ENCODE peak calls at places on chromosomes 1 and 21, in seven cellular contexts. Y is PC-9, Z is keratinocyte, Q is upper lobe of left lung, K is A549, I is heart left ventricle, N is H9. C is an unnamed sample. For H3K4me1, the result is how much of the 10 kb centered on the place peaks cover.

GRCh38 chr1:163170975-163171676 is 31.6 kb downstream of the RGS5 start:
- DNase-seq in Y (no peak), Z (no peak), Q (no peak), K (peak), I (no peak), N (no peak), C (no peak)

GRCh38 chr21:37671381-37671780 is 244.9 kb downstream of the KCNJ6 start:
- DNase-seq in Y (peak), Z (no peak), Q (no peak), K (no peak), I (no peak), N (no peak), C (no peak)

GRCh38 chr1:223234164-223234501 is 91.1 kb upstream of the TLR5 start:
- DNase-seq in Y (no peak), Z (no peak), Q (no peak), K (no peak), I (no peak), N (no peak), C (no peak)

GRCh38 chr1:232130815-232131474 is 499.0 kb downstream of the SIPA1L2 start:
- DNase-seq in Y (no peak), Z (peak), Q (no peak), K (no peak), I (no peak), N (no peak), C (no peak)

GRCh38 chr1:153526132-153526543 is 9.7 kb downstream of the S100A6 start:
- DNase-seq in Y (no peak), Z (peak), Q (no peak), K (no peak), I (no peak), N (no peak), C (no peak)

GRCh38 chr1:41347276-41347675 is 14.0 kb upstream of the FOXO6 start:
- DNase-seq in Y (peak), Z (no peak), Q (no peak), K (no peak), I (no peak), N (no peak), C (no peak)

GRCh38 chr1:110207831-110208230 is 2.3 kb upstream of the KCNC4 start:
- DNase-seq in Y (peak), Z (no peak), Q (no peak), K (peak), I (peak), N (peak), C (peak)

GRCh38 chr1:65965112-65965511 is 172.4 kb downstream of the PDE4B start:
- DNase-seq in Y (no peak), Z (no peak), Q (no peak), K (no peak), I (no peak), N (no peak), C (no peak)

GRCh38 chr1:43507296-43508295 is 23.1 kb upstream of the PTPRF start:
- DNase-seq in Y (no peak), Z (no peak), Q (no peak), K (no peak), I (no peak), N (no peak), C (no peak)

GRCh38 chr1:55869050-55869449 is 653.9 kb upstream of the USP24 start:
- DNase-seq in Y (peak), Z (no peak), Q (no peak), K (no peak), I (peak), N (no peak), C (peak)

GRCh38 chr1:9326596-9326995 is 33.9 kb downstream of the SPSB1 start:
- DNase-seq in Y (no peak), Z (no peak), Q (no peak), K (no peak), I (no peak), N (no peak), C (no peak)

GRCh38 chr21:46021398-46021797 is 39.8 kb downstream of the COL6A1 start:
- DNase-seq in Y (no peak), Z (no peak), Q (no peak), K (no peak), I (no peak), N (no peak), C (no peak)

GRCh38 chr1:86860020-86860419 is 53.9 kb downstream of the SELENOF start:
- DNase-seq in Y (no peak), Z (no peak), Q (no peak), K (no peak), I (no peak), N (no peak), C (no peak)

GRCh38 chr1:12052008-12052573 is 11.0 kb upstream of the TNFRSF8 start:
- DNase-seq in Y (peak), Z (peak), Q (no peak), K (peak), I (peak), N (peak), C (peak)

GRCh38 chr1:81113688-81114087 is 687.0 kb upstream of the ADGRL2 start:
- DNase-seq in Y (no peak), Z (no peak), Q (no peak), K (no peak), I (no peak), N (no peak), C (no peak)

GRCh38 chr1:41006942-41007865 is 14.3 kb downstream of the SLFNL1 start:
- DNase-seq in Y (no peak), Z (peak), Q (no peak), K (no peak), I (no peak), N (no peak), C (no peak)

GRCh38 chr1:78408830-78409229 is 81.9 kb upstream of the PTGFR start:
- DNase-seq in Y (no peak), Z (no peak), Q (no peak), K (no peak), I (no peak), N (no peak), C (no peak)

GRCh38 chr1:44693159-44693558 is 18.6 kb downstream of the ARMH1 start:
- DNase-seq in Y (no peak), Z (no peak), Q (no peak), K (no peak), I (no peak), N (no peak), C (no peak)

GRCh38 chr1:164813781-164814180 is 254.8 kb downstream of the PBX1 start:
- DNase-seq in Y (no peak), Z (no peak), Q (no peak), K (no peak), I (no peak), N (no peak), C (no peak)

GRCh38 chr21:35206141-35207125 is 157.3 kb upstream of the RUNX1 start:
- DNase-seq in Y (peak), Z (peak), Q (peak), K (no peak), I (no peak), N (peak), C (no peak)

GRCh38 chr1:205430631-205431305 is 8.9 kb upstream of the LEMD1 start:
- DNase-seq in Y (peak), Z (no peak), Q (peak), K (peak), I (peak), N (peak), C (peak)

GRCh38 chr1:1305300-1306069 is 2.2 kb downstream of the ACAP3 start:
- DNase-seq in Y (peak), Z (no peak), Q (peak), K (no peak), I (peak), N (peak), C (peak)

GRCh38 chr1:47757226-47757975 is 239.8 kb downstream of the TRABD2B start:
- DNase-seq in Y (no peak), Z (no peak), Q (no peak), K (no peak), I (no peak), N (peak), C (no peak)

GRCh38 chr1:158071106-158071505 is 77.7 kb downstream of the KIRREL1 start:
- DNase-seq in Y (no peak), Z (no peak), Q (no peak), K (no peak), I (no peak), N (no peak), C (no peak)

GRCh38 chr1:28578696-28579218 is 13.3 kb upstream of the RAB42 start:
- DNase-seq in Y (no peak), Z (no peak), Q (no peak), K (no peak), I (no peak), N (no peak), C (no peak)

GRCh38 chr21:35145626-35146236 is 96.6 kb upstream of the RUNX1 start:
- DNase-seq in Y (no peak), Z (no peak), Q (no peak), K (no peak), I (peak), N (no peak), C (peak)

GRCh38 chr21:45996311-45997204 is 15.0 kb downstream of the COL6A1 start:
- DNase-seq in Y (no peak), Z (no peak), Q (peak), K (no peak), I (no peak), N (no peak), C (no peak)

GRCh38 chr1:172359531-172359991 is 60.9 kb upstream of the C1orf105 start:
- DNase-seq in Y (no peak), Z (no peak), Q (no peak), K (no peak), I (no peak), N (no peak), C (no peak)

GRCh38 chr1:2208309-2209239 is 14.0 kb upstream of the FAAP20 start:
- DNase-seq in Y (peak), Z (no peak), Q (peak), K (peak), I (peak), N (no peak), C (peak)

GRCh38 chr1:147515046-147515869 is 26.0 kb upstream of the BCL9 start:
- DNase-seq in Y (peak), Z (no peak), Q (no peak), K (no peak), I (no peak), N (peak), C (no peak)

GRCh38 chr1:91555821-91556531 is 55.3 kb downstream of the CDC7 start:
- DNase-seq in Y (no peak), Z (no peak), Q (no peak), K (no peak), I (no peak), N (no peak), C (no peak)

GRCh38 chr1:200628223-200628868 is 7.8 kb upstream of the KIF14 start:
- DNase-seq in Y (no peak), Z (no peak), Q (no peak), K (no peak), I (no peak), N (no peak), C (no peak)

GRCh38 chr1:24216254-24216653 is 29.2 kb upstream of the IFNLR1 start:
- DNase-seq in Y (peak), Z (no peak), Q (no peak), K (no peak), I (no peak), N (no peak), C (no peak)

GRCh38 chr1:237166031-237166430 is 124.0 kb downstream of the RYR2 start:
- DNase-seq in Y (no peak), Z (no peak), Q (no peak), K (no peak), I (no peak), N (no peak), C (no peak)

GRCh38 chr1:38138498-38139233 is 92.1 kb upstream of the POU3F1 start:
- DNase-seq in Y (peak), Z (peak), Q (peak), K (peak), I (peak), N (no peak), C (peak)

GRCh38 chr1:48878191-48878940 is 101.7 kb upstream of the BEND5 start:
- DNase-seq in Y (peak), Z (peak), Q (no peak), K (peak), I (no peak), N (no peak), C (no peak)

GRCh38 chr1:225834417-225835329 is 24.7 kb downstream of the EPHX1 start:
- DNase-seq in Y (no peak), Z (no peak), Q (no peak), K (no peak), I (peak), N (no peak), C (peak)

GRCh38 chr1:62309906-62310305 is 9.3 kb downstream of the KANK4 start:
- DNase-seq in Y (no peak), Z (no peak), Q (no peak), K (no peak), I (no peak), N (no peak), C (no peak)

DNA sequence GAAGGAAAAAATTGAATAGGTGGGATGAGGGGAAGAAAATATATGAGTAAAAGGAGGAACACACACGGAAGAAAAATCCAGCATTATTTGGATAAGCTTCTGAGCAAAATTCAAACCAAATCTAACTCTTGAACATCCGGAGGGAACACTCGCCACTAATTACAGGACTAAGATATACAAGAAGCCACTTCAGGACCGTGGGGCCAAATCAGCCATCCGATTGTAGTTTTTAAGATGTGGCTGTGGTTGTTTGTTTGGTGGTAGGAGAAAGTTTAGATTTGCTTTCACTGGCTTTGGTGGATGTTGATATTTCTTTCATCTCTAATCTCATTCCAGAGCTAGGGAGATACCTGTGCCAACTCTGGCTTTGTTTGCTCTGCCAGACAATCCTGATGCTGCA is 43.7 kb upstream of the ADAMTS1 start:
- DNase-seq in Y (no peak), Z (no peak), Q (no peak), K (no peak), I (no peak), N (no peak), C (no peak)
- H3K4me1 ChIP-seq in Y (under half), Z (under half), Q (under half), K (under half), I (under half), N (under half), C (under half)

DNA sequence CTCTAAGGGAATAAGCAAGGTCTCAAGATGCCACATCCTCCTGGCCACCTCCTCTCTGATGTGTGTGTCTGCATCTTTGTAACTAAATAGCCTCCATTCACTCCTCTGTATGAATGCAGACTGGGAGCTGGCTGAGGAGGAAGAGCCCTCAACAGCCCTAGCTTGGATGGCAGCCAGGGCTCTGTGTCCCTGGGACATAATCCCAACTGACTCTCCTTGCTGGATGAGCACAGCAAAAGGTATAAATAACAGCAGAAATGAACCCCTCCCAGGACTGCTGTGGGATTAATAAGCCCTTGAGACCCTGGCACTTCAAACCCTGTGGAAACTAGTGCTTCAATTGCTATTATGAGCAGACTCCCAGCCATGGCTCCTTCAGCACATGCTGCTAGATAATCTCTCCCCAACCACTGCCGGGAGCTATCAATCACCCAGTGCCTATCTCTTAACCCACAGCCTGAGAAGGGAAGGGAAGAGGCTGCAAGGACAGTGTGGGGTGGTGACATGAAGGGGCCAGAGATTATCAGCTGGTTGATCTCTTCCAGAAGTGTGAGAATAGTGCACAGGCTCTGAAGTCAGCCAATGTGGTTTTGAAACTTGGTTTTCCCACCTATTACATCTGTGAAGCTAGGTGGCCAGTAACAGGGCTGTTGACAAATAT is 152.2 kb downstream of the TNR start:
- DNase-seq in Y (no peak), Z (no peak), Q (no peak), K (no peak), I (no peak), N (no peak), C (no peak)
- TF ChIP-seq CTCF in Y (no peak), Z (no peak), Q (no peak), K (no peak), I (no peak), N (no peak), C (no peak)

DNA sequence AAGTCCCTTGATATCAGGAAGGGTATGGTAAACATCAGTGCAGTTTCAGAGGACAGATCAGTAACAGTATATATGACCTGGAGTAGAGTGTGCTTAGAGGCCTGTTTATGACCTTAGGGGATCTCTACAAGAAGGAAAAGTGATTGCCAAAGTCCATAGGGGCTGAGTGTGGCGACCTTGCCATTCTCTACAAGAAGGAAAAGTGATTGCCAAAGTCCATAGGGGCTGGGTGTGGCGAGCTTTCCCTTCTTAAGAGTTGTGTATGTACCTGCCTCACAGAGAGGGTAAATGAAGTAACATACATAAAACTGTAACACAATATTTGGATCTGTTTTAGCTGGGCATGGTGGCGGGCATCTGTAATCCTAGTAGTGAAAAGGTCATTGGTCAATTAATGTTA is 28.4 kb upstream of the AXDND1 start:
- DNase-seq in Y (no peak), Z (no peak), Q (no peak), K (no peak), I (no peak), N (no peak), C (no peak)
- H3K27ac ChIP-seq in Y (no peak), Z (no peak), Q (no peak), K (no peak), I (no peak), N (no peak), C (no peak)

GRCh38 chr1:33367488-33368405 is 46.8 kb upstream of the A3GALT2 start:
- DNase-seq in Y (peak), Z (no peak), Q (peak), K (peak), I (peak), N (peak), C (peak)

GRCh38 chr1:33369764-33370163 is 48.9 kb upstream of the A3GALT2 start:
- DNase-seq in Y (no peak), Z (no peak), Q (no peak), K (no peak), I (no peak), N (no peak), C (no peak)

GRCh38 chr1:33368431-33368830 is 47.5 kb upstream of the A3GALT2 start:
- DNase-seq in Y (no peak), Z (no peak), Q (no peak), K (no peak), I (no peak), N (no peak), C (no peak)

GRCh38 chr1:33370286-33370685 is 49.4 kb upstream of the A3GALT2 start:
- DNase-seq in Y (no peak), Z (no peak), Q (no peak), K (no peak), I (peak), N (no peak), C (peak)

DNA sequence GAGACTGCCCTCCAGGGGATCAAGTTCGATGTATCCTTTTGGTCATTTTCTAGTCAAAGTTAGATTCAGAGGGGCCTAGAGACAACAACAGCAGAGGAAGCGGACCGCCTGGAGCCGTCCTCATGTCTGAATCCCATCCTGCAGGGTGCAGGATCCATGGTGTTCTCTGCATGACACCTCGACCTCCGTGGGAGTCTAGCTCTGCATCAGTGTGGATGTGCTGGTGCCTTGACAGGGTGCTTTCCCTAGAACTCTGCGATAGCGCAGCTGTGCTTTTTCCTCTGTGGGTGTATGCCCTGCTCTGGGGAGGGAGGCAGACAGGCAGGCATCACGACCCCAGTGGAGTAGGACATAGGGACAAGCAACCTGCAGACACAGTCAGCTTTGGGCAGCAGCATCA is 48.2 kb upstream of the A3GALT2 start:
- DNase-seq in Y (no peak), Z (no peak), Q (no peak), K (no peak), I (no peak), N (no peak), C (no peak)
- H3K4me1 ChIP-seq in Y (under half), Z (under half), Q (under half), K (under half), I (under half), N (under half), C (under half)

GRCh38 chr21:41861255-41861654 is 17.9 kb downstream of the PRDM15 start:
- DNase-seq in Y (no peak), Z (no peak), Q (no peak), K (no peak), I (no peak), N (no peak), C (no peak)
- TF ChIP-seq CTCF in Y (no peak), Z (no peak), Q (no peak), K (no peak), I (no peak), N (no peak), C (no peak)

GRCh38 chr1:39691383-39692151 is at the start of gene HPCAL4:
- DNase-seq in Y (peak), Z (peak), Q (peak), K (peak), I (peak), N (peak), C (peak)
- H3K27ac ChIP-seq in Y (no peak), Z (no peak), Q (no peak), K (peak), I (no peak), N (no peak), C (no peak)

GRCh38 chr1:54347261-54347954 is 58.8 kb downstream of the SSBP3 start:
- DNase-seq in Y (no peak), Z (no peak), Q (no peak), K (no peak), I (no peak), N (no peak), C (no peak)
- H3K4me1 ChIP-seq in Y (under half), Z (under half), Q (under half), K (under half), I (under half), N (under half), C (under half)

DNA sequence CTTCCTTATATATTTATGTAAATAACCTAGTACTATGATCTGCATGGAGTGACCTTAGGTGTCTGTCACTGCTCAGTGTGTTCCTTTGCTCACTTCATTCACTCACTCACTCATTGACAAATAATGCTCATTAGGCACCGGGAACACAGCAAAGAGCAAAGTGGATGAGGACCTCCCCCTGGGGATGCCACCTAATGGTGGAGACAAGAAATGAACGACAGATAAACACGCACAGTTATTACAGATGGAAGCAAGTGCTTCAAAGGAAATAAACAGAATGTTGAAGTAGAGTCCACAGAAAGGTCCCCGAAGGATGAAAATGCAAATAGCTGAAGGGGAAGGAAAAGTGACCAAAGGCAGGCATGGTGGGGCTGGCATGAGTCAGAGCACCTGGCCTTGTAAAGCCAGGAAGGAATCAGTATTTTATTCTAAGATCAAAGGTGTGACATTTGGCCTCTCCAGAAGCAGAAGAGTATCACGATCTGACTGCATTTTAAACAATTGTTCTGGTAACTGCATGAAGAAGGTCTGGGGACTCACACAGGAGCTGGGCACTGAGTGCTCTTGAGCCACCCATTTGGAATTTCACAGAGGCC is 23.1 kb downstream of the MAB21L3 start:
- DNase-seq in Y (no peak), Z (no peak), Q (no peak), K (peak), I (no peak), N (no peak), C (no peak)
- TF ChIP-seq CTCF in Y (peak), Z (no peak), Q (no peak), K (peak), I (peak), N (peak), C (peak)